ENCODE peak calls at places on chromosomes 4 and X, in eight cellular contexts. One of them, this sample, is unnamed.

GRCh38 chr4:11429646-11430045 is 952 bp upstream of the HS3ST1 start:
- DNase-seq in IMR-90: no peak
- DNase-seq in PC-3: peak; percentile 28
- DNase-seq in cardiac muscle cell: no peak
- DNase-seq in hepatocyte: no peak
- DNase-seq in GM23338: peak; percentile 32
- DNase-seq in tibial artery: no peak
- DNase-seq in WERI-Rb-1: no peak
- DNase-seq in this sample: no peak

GRCh38 chrX:149060921-149061320 is 444.2 kb downstream of the IDS start:
- DNase-seq in IMR-90: no peak
- DNase-seq in PC-3: no peak
- DNase-seq in cardiac muscle cell: no peak
- DNase-seq in hepatocyte: no peak
- DNase-seq in GM23338: no peak
- DNase-seq in tibial artery: no peak
- DNase-seq in WERI-Rb-1: no peak
- DNase-seq in this sample: no peak

GRCh38 chrX:50838820-50839600 is 25.0 kb upstream of the SHROOM4 start:
- DNase-seq in IMR-90: no peak
- DNase-seq in PC-3: peak; percentile 4
- DNase-seq in cardiac muscle cell: no peak
- DNase-seq in hepatocyte: no peak
- DNase-seq in GM23338: no peak
- DNase-seq in tibial artery: no peak
- DNase-seq in WERI-Rb-1: no peak
- DNase-seq in this sample: no peak

GRCh38 chr4:48557478-48557877 is 67.4 kb downstream of the ZAR1 start:
- DNase-seq in IMR-90: no peak
- DNase-seq in PC-3: peak; percentile 13
- DNase-seq in cardiac muscle cell: no peak
- DNase-seq in hepatocyte: no peak
- DNase-seq in GM23338: peak; percentile 43
- DNase-seq in tibial artery: no peak
- DNase-seq in WERI-Rb-1: no peak
- DNase-seq in this sample: no peak

GRCh38 chr4:21992330-21992729 is 43.8 kb upstream of the KCNIP4 start:
- DNase-seq in IMR-90: no peak
- DNase-seq in PC-3: no peak
- DNase-seq in cardiac muscle cell: no peak
- DNase-seq in hepatocyte: no peak
- DNase-seq in GM23338: no peak
- DNase-seq in tibial artery: no peak
- DNase-seq in WERI-Rb-1: no peak
- DNase-seq in this sample: no peak

GRCh38 chrX:39848900-39849299 is 248.9 kb downstream of the BCOR start:
- DNase-seq in IMR-90: peak; percentile 95
- DNase-seq in PC-3: peak; percentile 58
- DNase-seq in cardiac muscle cell: no peak
- DNase-seq in hepatocyte: no peak
- DNase-seq in GM23338: no peak
- DNase-seq in tibial artery: no peak
- DNase-seq in WERI-Rb-1: no peak
- DNase-seq in this sample: no peak

GRCh38 chr4:21596521-21596920 is 352.1 kb downstream of the KCNIP4 start:
- DNase-seq in IMR-90: no peak
- DNase-seq in PC-3: no peak
- DNase-seq in cardiac muscle cell: no peak
- DNase-seq in hepatocyte: peak; percentile 10
- DNase-seq in GM23338: peak; percentile 49
- DNase-seq in tibial artery: no peak
- DNase-seq in WERI-Rb-1: no peak
- DNase-seq in this sample: no peak

GRCh38 chrX:104309169-104309568 is 54.4 kb upstream of the ESX1 start:
- DNase-seq in IMR-90: no peak
- DNase-seq in PC-3: peak; percentile 26
- DNase-seq in cardiac muscle cell: no peak
- DNase-seq in hepatocyte: no peak
- DNase-seq in GM23338: peak; percentile 32
- DNase-seq in tibial artery: no peak
- DNase-seq in WERI-Rb-1: no peak
- DNase-seq in this sample: no peak

GRCh38 chrX:147550217-147550616 is 361.5 kb upstream of the FMR1 start:
- DNase-seq in IMR-90: no peak
- DNase-seq in PC-3: peak; percentile 11
- DNase-seq in cardiac muscle cell: peak; percentile 58
- DNase-seq in hepatocyte: peak; percentile 36
- DNase-seq in GM23338: peak; percentile 61
- DNase-seq in tibial artery: no peak
- DNase-seq in WERI-Rb-1: peak; percentile 31
- DNase-seq in this sample: no peak

GRCh38 chrX:147351644-147352043 is 537.1 kb upstream of the CXorf51A start:
- DNase-seq in IMR-90: no peak
- DNase-seq in PC-3: no peak
- DNase-seq in cardiac muscle cell: no peak
- DNase-seq in hepatocyte: no peak
- DNase-seq in GM23338: no peak
- DNase-seq in tibial artery: no peak
- DNase-seq in WERI-Rb-1: no peak
- DNase-seq in this sample: no peak

GRCh38 chrX:47278684-47279083 is 45.9 kb downstream of the USP11 start:
- DNase-seq in IMR-90: peak; percentile 78
- DNase-seq in PC-3: peak; percentile 70
- DNase-seq in cardiac muscle cell: no peak
- DNase-seq in hepatocyte: no peak
- DNase-seq in GM23338: no peak
- DNase-seq in tibial artery: no peak
- DNase-seq in WERI-Rb-1: no peak
- DNase-seq in this sample: no peak

GRCh38 chrX:66035667-66036066 is 4.2 kb downstream of the VSIG4 start:
- DNase-seq in IMR-90: no peak
- DNase-seq in PC-3: no peak
- DNase-seq in cardiac muscle cell: no peak
- DNase-seq in hepatocyte: no peak
- DNase-seq in GM23338: peak; percentile 13
- DNase-seq in tibial artery: no peak
- DNase-seq in WERI-Rb-1: no peak
- DNase-seq in this sample: no peak

GRCh38 chr4:167934216-167934615 is 158.1 kb upstream of the ANXA10 start:
- DNase-seq in IMR-90: no peak
- DNase-seq in PC-3: no peak
- DNase-seq in cardiac muscle cell: no peak
- DNase-seq in hepatocyte: no peak
- DNase-seq in GM23338: no peak
- DNase-seq in tibial artery: no peak
- DNase-seq in WERI-Rb-1: no peak
- DNase-seq in this sample: no peak

GRCh38 chr4:130703211-130703920 is 1607.4 kb downstream of the C4orf33 start:
- DNase-seq in IMR-90: no peak
- DNase-seq in PC-3: no peak
- DNase-seq in cardiac muscle cell: no peak
- DNase-seq in hepatocyte: no peak
- DNase-seq in GM23338: no peak
- DNase-seq in tibial artery: no peak
- DNase-seq in WERI-Rb-1: no peak
- DNase-seq in this sample: no peak

GRCh38 chr4:139630991-139631390 is 34.6 kb upstream of the MGST2 start:
- DNase-seq in IMR-90: no peak
- DNase-seq in PC-3: no peak
- DNase-seq in cardiac muscle cell: no peak
- DNase-seq in hepatocyte: no peak
- DNase-seq in GM23338: peak; percentile 49
- DNase-seq in tibial artery: no peak
- DNase-seq in WERI-Rb-1: no peak
- DNase-seq in this sample: no peak

GRCh38 chr4:139625487-139625886 is 40.1 kb upstream of the MGST2 start:
- DNase-seq in IMR-90: no peak
- DNase-seq in PC-3: no peak
- DNase-seq in cardiac muscle cell: no peak
- DNase-seq in hepatocyte: no peak
- DNase-seq in GM23338: no peak
- DNase-seq in tibial artery: no peak
- DNase-seq in WERI-Rb-1: no peak
- DNase-seq in this sample: no peak

GRCh38 chr4:139624441-139625130 is 41.0 kb upstream of the MGST2 start:
- DNase-seq in IMR-90: no peak
- DNase-seq in PC-3: no peak
- DNase-seq in cardiac muscle cell: no peak
- DNase-seq in hepatocyte: no peak
- DNase-seq in GM23338: peak; percentile 60
- DNase-seq in tibial artery: no peak
- DNase-seq in WERI-Rb-1: no peak
- DNase-seq in this sample: no peak

GRCh38 chr4:139629761-139630160 is 35.9 kb upstream of the MGST2 start:
- DNase-seq in IMR-90: no peak
- DNase-seq in PC-3: no peak
- DNase-seq in cardiac muscle cell: no peak
- DNase-seq in hepatocyte: no peak
- DNase-seq in GM23338: no peak
- DNase-seq in tibial artery: no peak
- DNase-seq in WERI-Rb-1: no peak
- DNase-seq in this sample: no peak

GRCh38 chr4:139628184-139629012 is 37.2 kb upstream of the MGST2 start:
- DNase-seq in IMR-90: no peak
- DNase-seq in PC-3: no peak
- DNase-seq in cardiac muscle cell: peak; percentile 34
- DNase-seq in hepatocyte: no peak
- DNase-seq in GM23338: peak; percentile 66
- DNase-seq in tibial artery: no peak
- DNase-seq in WERI-Rb-1: peak; percentile 87
- DNase-seq in this sample: no peak
- H3K4me3 ChIP-seq in IMR-90: no peak overlapping the region
- H3K4me3 ChIP-seq in PC-3: no peak overlapping the region
- H3K4me3 ChIP-seq in cardiac muscle cell: no peak overlapping the region
- H3K4me3 ChIP-seq in hepatocyte: no peak overlapping the region
- H3K4me3 ChIP-seq in GM23338: peak overlapping the region; percentile 2
- H3K4me3 ChIP-seq in tibial artery: no peak overlapping the region
- H3K4me3 ChIP-seq in WERI-Rb-1: no peak overlapping the region
- H3K4me3 ChIP-seq in this sample: peak overlapping the region; percentile 10

GRCh38 chr4:6221296-6221850 is 21.0 kb upstream of the JAKMIP1 start:
- DNase-seq in IMR-90: no peak
- DNase-seq in PC-3: no peak
- DNase-seq in cardiac muscle cell: no peak
- DNase-seq in hepatocyte: no peak
- DNase-seq in GM23338: peak; percentile 59
- DNase-seq in tibial artery: peak; percentile 17
- DNase-seq in WERI-Rb-1: no peak
- DNase-seq in this sample: no peak

GRCh38 chr4:6216588-6216987 is 16.2 kb upstream of the JAKMIP1 start:
- DNase-seq in IMR-90: no peak
- DNase-seq in PC-3: no peak
- DNase-seq in cardiac muscle cell: no peak
- DNase-seq in hepatocyte: no peak
- DNase-seq in GM23338: no peak
- DNase-seq in tibial artery: no peak
- DNase-seq in WERI-Rb-1: no peak
- DNase-seq in this sample: no peak

GRCh38 chr4:6222761-6223292 is 22.5 kb upstream of the JAKMIP1 start:
- DNase-seq in IMR-90: no peak
- DNase-seq in PC-3: peak; percentile 2
- DNase-seq in cardiac muscle cell: peak; percentile 23
- DNase-seq in hepatocyte: no peak
- DNase-seq in GM23338: peak; percentile 83
- DNase-seq in tibial artery: no peak
- DNase-seq in WERI-Rb-1: no peak
- DNase-seq in this sample: no peak

GRCh38 chr4:6221851-6222760 is 21.8 kb upstream of the JAKMIP1 start:
- DNase-seq in IMR-90: no peak
- DNase-seq in PC-3: no peak
- DNase-seq in cardiac muscle cell: peak; percentile 86
- DNase-seq in hepatocyte: peak; percentile 86
- DNase-seq in GM23338: peak; percentile 88
- DNase-seq in tibial artery: peak; percentile 50
- DNase-seq in WERI-Rb-1: no peak
- DNase-seq in this sample: no peak

DNA sequence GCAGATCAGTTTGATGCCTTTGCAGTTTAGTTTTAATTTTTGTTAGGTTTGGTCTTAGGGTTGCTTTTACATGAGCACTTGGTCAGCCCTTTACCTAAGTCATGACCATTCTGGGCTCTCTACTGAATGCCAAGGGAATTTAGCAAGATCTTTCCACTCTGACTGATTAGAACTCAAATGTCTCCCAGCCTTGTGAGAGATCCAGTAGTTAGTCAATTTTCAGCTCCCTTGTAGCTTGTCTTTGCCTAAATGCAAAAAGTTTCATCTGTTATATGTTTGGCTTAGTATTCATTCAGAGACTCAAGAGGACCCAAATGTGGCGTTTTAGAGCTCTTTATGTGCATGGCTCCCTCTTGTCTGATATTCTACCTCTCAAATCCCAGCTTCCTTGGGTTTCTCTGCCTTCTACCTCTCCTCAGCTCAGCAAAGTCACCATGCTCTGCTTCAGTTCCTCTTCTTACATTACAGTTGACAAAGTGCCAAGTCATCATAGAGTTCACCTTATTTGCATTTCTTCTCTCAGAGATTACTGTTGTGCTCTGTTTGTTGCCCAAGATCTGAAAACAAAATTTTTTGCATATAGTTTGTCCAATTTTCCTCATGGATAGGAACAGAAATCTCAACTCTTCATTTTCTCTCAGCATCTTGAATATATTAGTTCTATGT is 17.5 kb upstream of the JAKMIP1 start:
- DNase-seq in IMR-90: no peak
- DNase-seq in PC-3: no peak
- DNase-seq in cardiac muscle cell: no peak
- DNase-seq in hepatocyte: no peak
- DNase-seq in GM23338: no peak
- DNase-seq in tibial artery: no peak
- DNase-seq in WERI-Rb-1: no peak
- DNase-seq in this sample: no peak
- H3K27ac ChIP-seq in IMR-90: no peak overlapping the region
- H3K27ac ChIP-seq in PC-3: no peak overlapping the region
- H3K27ac ChIP-seq in cardiac muscle cell: no peak overlapping the region
- H3K27ac ChIP-seq in hepatocyte: no peak overlapping the region
- H3K27ac ChIP-seq in GM23338: no peak overlapping the region
- H3K27ac ChIP-seq in tibial artery: no peak overlapping the region
- H3K27ac ChIP-seq in WERI-Rb-1: no peak overlapping the region
- H3K27ac ChIP-seq in this sample: no peak overlapping the region

GRCh38 chr4:184402239-184402638 is 72.1 kb downstream of the IRF2 start:
- DNase-seq in IMR-90: no peak
- DNase-seq in PC-3: no peak
- DNase-seq in cardiac muscle cell: no peak
- DNase-seq in hepatocyte: no peak
- DNase-seq in GM23338: no peak
- DNase-seq in tibial artery: no peak
- DNase-seq in WERI-Rb-1: no peak
- DNase-seq in this sample: no peak
- H3K4me3 ChIP-seq in IMR-90: no peak overlapping the region
- H3K4me3 ChIP-seq in PC-3: no peak overlapping the region
- H3K4me3 ChIP-seq in cardiac muscle cell: no peak overlapping the region
- H3K4me3 ChIP-seq in hepatocyte: no peak overlapping the region
- H3K4me3 ChIP-seq in GM23338: no peak overlapping the region
- H3K4me3 ChIP-seq in tibial artery: no peak overlapping the region
- H3K4me3 ChIP-seq in WERI-Rb-1: no peak overlapping the region
- H3K4me3 ChIP-seq in this sample: no peak overlapping the region

GRCh38 chrX:45031830-45032229 is 158.8 kb downstream of the KDM6A start:
- DNase-seq in IMR-90: no peak
- DNase-seq in PC-3: no peak
- DNase-seq in cardiac muscle cell: no peak
- DNase-seq in hepatocyte: no peak
- DNase-seq in GM23338: no peak
- DNase-seq in tibial artery: no peak
- DNase-seq in WERI-Rb-1: no peak
- DNase-seq in this sample: no peak

GRCh38 chrX:45036161-45036560 is 163.2 kb downstream of the KDM6A start:
- DNase-seq in IMR-90: no peak
- DNase-seq in PC-3: no peak
- DNase-seq in cardiac muscle cell: no peak
- DNase-seq in hepatocyte: no peak
- DNase-seq in GM23338: no peak
- DNase-seq in tibial artery: no peak
- DNase-seq in WERI-Rb-1: no peak
- DNase-seq in this sample: no peak

GRCh38 chrX:45035071-45035470 is 162.1 kb downstream of the KDM6A start:
- DNase-seq in IMR-90: no peak
- DNase-seq in PC-3: peak; percentile 64
- DNase-seq in cardiac muscle cell: no peak
- DNase-seq in hepatocyte: no peak
- DNase-seq in GM23338: no peak
- DNase-seq in tibial artery: no peak
- DNase-seq in WERI-Rb-1: no peak
- DNase-seq in this sample: no peak
- H3K27ac ChIP-seq in IMR-90: no peak overlapping the region
- H3K27ac ChIP-seq in PC-3: peak overlapping the region; percentile 56
- H3K27ac ChIP-seq in cardiac muscle cell: peak overlapping the region; percentile 35
- H3K27ac ChIP-seq in hepatocyte: no peak overlapping the region
- H3K27ac ChIP-seq in GM23338: no peak overlapping the region
- H3K27ac ChIP-seq in tibial artery: no peak overlapping the region
- H3K27ac ChIP-seq in WERI-Rb-1: no peak overlapping the region
- H3K27ac ChIP-seq in this sample: no peak overlapping the region